ENCODE peak calls at places on chromosome 18, in four cellular contexts. U is K562, Z is HepG2, I is GM12878. W is an unnamed sample.

GRCh38 chr18:38241216-38241615 is 675.6 kb upstream of the CELF4 start:
- DNase-seq in Z (no peak), U (no peak), I (no peak), W (no peak)

GRCh38 chr18:46502444-46502843 is 154.6 kb downstream of the LOXHD1 start:
- DNase-seq in U (peak; percentile 9), Z (no peak), I (no peak), W (peak; percentile 65)

GRCh38 chr18:6546229-6546628 is 131.5 kb upstream of the L3MBTL4 start:
- DNase-seq in Z (no peak), I (no peak), U (no peak), W (no peak)

GRCh38 chr18:50013363-50014138 is 181.4 kb downstream of the MYO5B start:
- DNase-seq in Z (no peak), I (no peak), U (no peak), W (no peak)

GRCh38 chr18:2515408-2515807 is 55.9 kb downstream of the METTL4 start:
- DNase-seq in I (no peak), Z (no peak), U (no peak), W (no peak)

GRCh38 chr18:10420561-10421352 is 33.7 kb upstream of the APCDD1 start:
- DNase-seq in I (no peak), Z (no peak), U (no peak), W (no peak)

GRCh38 chr18:64365106-64365505 is 216.2 kb upstream of the LINC00305 start:
- DNase-seq in I (no peak), Z (no peak), U (no peak), W (no peak)

GRCh38 chr18:7577706-7578105 is 10.6 kb downstream of the PTPRM start:
- DNase-seq in I (no peak), Z (peak; percentile 66), U (no peak), W (peak; percentile 74)

GRCh38 chr18:65568866-65569265 is 181.9 kb upstream of the CDH7 start:
- DNase-seq in I (no peak), U (no peak), Z (no peak), W (no peak)

GRCh38 chr18:63553117-63553516 is 10.9 kb downstream of the SERPINB12 start:
- DNase-seq in I (no peak), Z (no peak), U (no peak), W (no peak)

GRCh38 chr18:67425724-67426123 is 90.8 kb downstream of the DSEL start:
- DNase-seq in I (no peak), Z (no peak), U (no peak), W (no peak)

GRCh38 chr18:47531759-47532158 is 280.3 kb upstream of the SKOR2 start:
- DNase-seq in U (no peak), Z (no peak), I (no peak), W (peak; percentile 47)

GRCh38 chr18:7950380-7951143 is 383.4 kb downstream of the PTPRM start:
- DNase-seq in I (no peak), Z (peak; percentile 20), U (peak; percentile 4), W (no peak)

GRCh38 chr18:74692367-74693013 is 94.8 kb downstream of the ZNF407 start:
- DNase-seq in U (peak; percentile 1), Z (no peak), I (no peak), W (no peak)

GRCh38 chr18:42141439-42141838 is 186.4 kb downstream of the PIK3C3 start:
- DNase-seq in U (no peak), Z (peak; percentile 53), I (no peak), W (no peak)

GRCh38 chr18:43314931-43315330 is 37.6 kb upstream of the SYT4 start:
- DNase-seq in I (no peak), U (no peak), Z (no peak), W (no peak)

GRCh38 chr18:35522130-35522959 is 24.6 kb upstream of the INO80C start:
- DNase-seq in I (no peak), U (no peak), Z (no peak), W (no peak)

GRCh38 chr18:78875268-78875997 is 104.2 kb upstream of the SALL3 start:
- DNase-seq in Z (peak; percentile 8), U (peak; percentile 45), I (no peak), W (peak; percentile 67)

GRCh38 chr18:36403896-36404824 is 106.6 kb downstream of the FHOD3 start:
- DNase-seq in U (no peak), Z (no peak), I (no peak), W (no peak)

GRCh38 chr18:75544496-75544895 is 117.0 kb upstream of the SMIM21 start:
- DNase-seq in Z (no peak), I (no peak), U (no peak), W (no peak)

GRCh38 chr18:46731316-46731715 is 25.5 kb downstream of the ST8SIA5 start:
- DNase-seq in U (no peak), Z (no peak), I (no peak), W (no peak)

GRCh38 chr18:25169701-25170100 is 182.3 kb downstream of the ZNF521 start:
- DNase-seq in U (no peak), I (no peak), Z (no peak), W (no peak)

GRCh38 chr18:24273596-24273995 is 124.0 kb downstream of the OSBPL1A start:
- DNase-seq in I (no peak), Z (no peak), U (no peak), W (no peak)

DNA sequence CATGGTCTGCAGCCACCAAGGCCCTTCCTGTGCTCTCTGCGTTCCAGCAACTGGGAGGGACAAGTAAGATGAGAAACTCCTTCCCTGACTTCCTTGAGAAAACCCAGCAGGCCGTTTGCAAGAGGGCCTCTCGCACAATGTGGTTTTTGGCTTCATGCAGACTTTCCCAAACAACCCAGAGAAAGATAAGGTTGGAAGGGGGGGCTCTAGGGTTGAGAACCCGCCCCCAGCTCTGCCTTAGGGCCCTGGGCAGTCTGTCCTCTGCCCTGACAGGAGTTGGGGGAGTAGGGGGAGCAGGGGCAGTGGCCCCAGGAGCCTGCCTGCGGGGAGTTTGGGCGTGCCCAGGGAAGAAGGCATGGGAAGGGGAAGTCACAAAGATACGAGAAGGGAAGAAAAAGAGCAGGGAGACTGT is 99.9 kb downstream of the SMAD7 start:
- DNase-seq in Z (no peak), I (no peak), U (no peak), W (no peak)
- TF ChIP-seq CREM in Z (no peak), I (no peak), U (no peak), W (no peak)

GRCh38 chr18:12659904-12660605 is 2.1 kb upstream of the SPIRE1 start:
- DNase-seq in I (no peak), U (peak; percentile 69), Z (peak; percentile 47), W (peak; percentile 25)
- TF ChIP-seq ATF2 in I (no peak), U (no peak), Z (no peak), W (no peak)

GRCh38 chr18:57561728-57562423 is 24.6 kb downstream of the FECH start:
- DNase-seq in U (peak; percentile 52), Z (peak; percentile 47), I (no peak), W (no peak)

GRCh38 chr18:57555134-57555533 is 31.4 kb downstream of the FECH start:
- DNase-seq in Z (no peak), U (no peak), I (no peak), W (no peak)

DNA sequence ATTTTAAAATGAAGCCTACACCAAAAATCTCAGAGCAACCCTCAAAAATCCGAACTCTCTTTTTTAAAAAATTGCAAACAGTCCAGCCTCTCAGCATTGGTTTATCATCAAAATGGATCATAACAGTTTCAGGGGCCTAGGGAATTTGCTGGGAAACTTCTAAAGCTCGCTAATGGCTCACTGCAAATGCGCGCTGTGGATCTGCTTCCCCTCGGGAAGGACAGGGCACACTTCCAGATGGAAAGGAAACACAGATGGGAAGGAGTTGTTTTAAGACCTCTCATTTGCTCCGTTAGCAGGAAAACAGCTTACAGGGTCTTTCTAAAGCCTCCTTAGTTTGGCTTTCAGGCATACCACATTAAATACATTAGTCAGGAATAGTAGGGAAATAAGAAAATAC is 27.2 kb downstream of the FECH start:
- DNase-seq in I (no peak), U (no peak), Z (no peak), W (no peak)
- TF ChIP-seq CTCF in I (no peak), U (no peak), Z (no peak), W (no peak)

DNA sequence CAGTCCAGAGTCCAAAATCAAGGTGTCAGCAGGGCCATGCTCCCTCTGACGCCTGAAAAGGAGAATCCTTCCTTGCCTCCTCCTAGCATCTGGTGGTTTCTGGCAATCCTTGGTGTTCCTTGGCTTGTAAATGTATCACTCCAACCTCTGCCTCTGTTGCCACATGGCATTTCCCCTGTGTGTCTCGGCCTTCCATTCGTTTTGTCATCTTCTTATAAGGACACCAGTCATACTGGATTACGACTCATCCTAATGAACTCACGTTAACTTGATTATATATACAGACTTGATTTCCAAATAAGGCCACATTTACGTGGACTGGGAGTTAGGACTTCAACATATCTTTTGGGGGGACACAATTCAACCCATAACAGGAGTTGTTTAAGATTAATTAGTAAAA is 15.8 kb downstream of the PMAIP1 start:
- DNase-seq in I (no peak), U (no peak), Z (no peak), W (no peak)
- TF ChIP-seq CREM in I (no peak), U (no peak), Z (no peak), W (no peak)

GRCh38 chr18:69980982-69981804 is 33.5 kb upstream of the CD226 start:
- DNase-seq in I (no peak), U (no peak), Z (no peak), W (no peak)
- TF ChIP-seq ATF2 in I (peak; percentile 46), U (no peak), Z (no peak), W (no peak)

GRCh38 chr18:45275367-45276113 is 339.7 kb upstream of the SLC14A2 start:
- DNase-seq in Z (peak; percentile 5), I (no peak), U (peak; percentile 16), W (no peak)
- TF ChIP-seq CTCF in Z (peak; percentile 17), I (peak; percentile 76), U (peak; percentile 21), W (peak; percentile 87)

DNA sequence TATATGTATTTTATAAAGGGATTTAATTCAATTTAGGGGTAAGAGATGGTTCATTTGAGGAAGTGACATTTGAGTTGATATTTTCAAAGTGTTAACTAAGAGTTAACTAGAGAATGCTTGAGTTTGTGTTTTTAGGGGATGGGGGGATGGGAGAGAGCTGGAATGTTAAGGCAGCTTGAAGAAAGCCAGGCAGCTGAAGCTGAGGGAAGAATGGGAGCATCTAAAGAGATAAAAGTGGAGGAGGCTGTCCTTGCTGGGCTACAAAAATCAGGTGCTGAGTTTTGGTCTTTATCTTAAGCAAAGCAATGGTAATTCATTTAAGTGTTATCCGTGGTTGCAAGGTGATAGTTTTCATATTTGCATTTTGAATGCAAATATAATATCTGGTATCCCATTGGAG is 9.2 kb downstream of the CHST9 start:
- DNase-seq in Z (no peak), U (no peak), I (no peak), W (no peak)
- TF ChIP-seq CREM in Z (no peak), U (no peak), I (no peak), W (no peak)

GRCh38 chr18:13178976-13179375 is 39.6 kb upstream of the LDLRAD4 start:
- DNase-seq in U (no peak), Z (no peak), I (no peak), W (no peak)
- TF ChIP-seq ATF2 in U (no peak), Z (no peak), I (no peak), W (no peak)

GRCh38 chr18:62284637-62285036 is 40.5 kb upstream of the TNFRSF11A start:
- DNase-seq in I (no peak), U (no peak), Z (no peak), W (no peak)
- TF ChIP-seq CTCF in I (no peak), U (no peak), Z (no peak), W (no peak)